ENCODE peak calls at places on chromosomes 3 and 15, in eight cellular contexts. N is mesenchymal stem cell; O is AG09319; T is heart right ventricle; Z is neural crest cell; B is M059J; E is NT2/D1; L is stimulated activated CD8-positive, alpha-beta memory T cell treated with anti-CD3 and anti-CD28 coated beads, Interleukin-12 subunit alpha, Interleukin-12 subunit beta, amount 100 ng/mL, for 4 hours. D is an unnamed sample.

GRCh38 chr15:76439542-76439941 is 103.0 kb downstream of the ISL2 start:
- DNase-seq in T (no peak), B (no peak), N (no peak), E (peak), Z (no peak), O (no peak), L (no peak), D (no peak)

GRCh38 chr3:170117134-170117533 is 64.4 kb downstream of the PHC3 start:
- DNase-seq in Z (no peak), O (no peak), T (no peak), L (no peak), E (no peak), N (peak), B (peak), D (no peak)

GRCh38 chr3:26068890-26069289 is 279.0 kb downstream of the OXSM start:
- DNase-seq in E (no peak), B (no peak), T (peak), Z (no peak), N (no peak), L (no peak), O (no peak), D (peak)

GRCh38 chr3:71584216-71585061 is 911 bp upstream of the FOXP1 start:
- DNase-seq in E (peak), O (no peak), N (peak), T (peak), Z (peak), B (peak), L (peak), D (peak)

GRCh38 chr15:82186161-82186560 is 76.4 kb downstream of the EFL1 start:
- DNase-seq in B (no peak), O (no peak), E (no peak), L (no peak), Z (no peak), N (no peak), T (no peak), D (no peak)

GRCh38 chr3:164806188-164806587 is 272.1 kb downstream of the SI start:
- DNase-seq in N (peak), E (no peak), L (no peak), T (no peak), O (no peak), B (peak), Z (no peak), D (no peak)

GRCh38 chr15:74642724-74643367 is 27.2 kb downstream of the CLK3 start:
- DNase-seq in Z (no peak), L (no peak), N (peak), B (no peak), T (no peak), E (peak), O (no peak), D (no peak)

GRCh38 chr3:52845691-52846426 is 11.0 kb upstream of the MUSTN1 start:
- DNase-seq in T (no peak), Z (no peak), L (no peak), E (no peak), B (no peak), O (no peak), N (no peak), D (no peak)

GRCh38 chr3:138945646-138946553 is 1.0 kb downstream of the FOXL2 start:
- DNase-seq in L (no peak), N (no peak), T (peak), E (no peak), B (peak), O (no peak), Z (no peak), D (no peak)

GRCh38 chr3:38853021-38853420 is 37.0 kb upstream of the SCN10A start:
- DNase-seq in N (peak), Z (no peak), E (no peak), B (no peak), T (no peak), O (no peak), L (no peak), D (no peak)

GRCh38 chr3:110664148-110664547 is 407.5 kb upstream of the NECTIN3 start:
- DNase-seq in E (no peak), Z (no peak), N (no peak), L (no peak), B (peak), T (no peak), O (no peak), D (no peak)

GRCh38 chr15:47900731-47901130 is 183.4 kb downstream of the SEMA6D start:
- DNase-seq in O (no peak), L (no peak), E (no peak), T (no peak), B (no peak), N (no peak), Z (no peak), D (no peak)

GRCh38 chr3:32596926-32597369 is 26.3 kb upstream of the DYNC1LI1 start:
- DNase-seq in B (peak), T (no peak), E (no peak), Z (no peak), N (peak), O (no peak), L (no peak), D (peak)

GRCh38 chr3:177381070-177381469 is 183.8 kb upstream of the TBL1XR1 start:
- DNase-seq in Z (no peak), N (no peak), B (no peak), L (no peak), O (no peak), T (no peak), E (no peak), D (no peak)

D was measured in left ventricle myocardium inferior.